ENCODE peak calls at places on chromosome 2, in four cellular contexts. H, E, P and Z are unnamed samples.

GRCh38 chr2:122191331-122191730 is 435.9 kb downstream of the TSN start:
- DNase-seq in P (peak), H (peak), E (peak), Z (peak)

GRCh38 chr2:54052825-54053718 is 62.3 kb upstream of the ACYP2 start:
- DNase-seq in P (no peak), E (no peak), H (no peak), Z (no peak)

GRCh38 chr2:195587966-195588365 is 69.1 kb upstream of the SLC39A10 start:
- DNase-seq in H (no peak), E (no peak), P (no peak), Z (no peak)

GRCh38 chr2:12620759-12621158 is 96.0 kb upstream of the TRIB2 start:
- DNase-seq in H (no peak), E (no peak), P (no peak), Z (no peak)

GRCh38 chr2:53969285-53970094 is 1.3 kb downstream of the PSME4 start:
- DNase-seq in E (no peak), H (peak), P (peak), Z (peak)

GRCh38 chr2:235511187-235511661 is 17.4 kb downstream of the AGAP1 start:
- DNase-seq in H (no peak), E (no peak), P (peak), Z (peak)

GRCh38 chr2:144477943-144478283 is 42.0 kb downstream of the ZEB2 start:
- DNase-seq in H (no peak), E (no peak), P (no peak), Z (no peak)

GRCh38 chr2:37809525-37809924 is 115.6 kb upstream of the RMDN2 start:
- DNase-seq in H (no peak), P (peak), E (peak), Z (peak)

GRCh38 chr2:173982918-173983317 is 17.7 kb upstream of the SP3 start:
- DNase-seq in H (no peak), P (no peak), E (peak), Z (no peak)

GRCh38 chr2:167729911-167730310 is 517.5 kb downstream of the STK39 start:
- DNase-seq in H (no peak), P (no peak), E (no peak), Z (no peak)

GRCh38 chr2:236164201-236164982 is 3.8 kb downstream of the GBX2 start:
- DNase-seq in P (no peak), H (no peak), E (no peak), Z (no peak)

GRCh38 chr2:14524041-14524802 is 108.3 kb upstream of the LRATD1 start:
- DNase-seq in H (no peak), E (no peak), P (no peak), Z (no peak)

DNA sequence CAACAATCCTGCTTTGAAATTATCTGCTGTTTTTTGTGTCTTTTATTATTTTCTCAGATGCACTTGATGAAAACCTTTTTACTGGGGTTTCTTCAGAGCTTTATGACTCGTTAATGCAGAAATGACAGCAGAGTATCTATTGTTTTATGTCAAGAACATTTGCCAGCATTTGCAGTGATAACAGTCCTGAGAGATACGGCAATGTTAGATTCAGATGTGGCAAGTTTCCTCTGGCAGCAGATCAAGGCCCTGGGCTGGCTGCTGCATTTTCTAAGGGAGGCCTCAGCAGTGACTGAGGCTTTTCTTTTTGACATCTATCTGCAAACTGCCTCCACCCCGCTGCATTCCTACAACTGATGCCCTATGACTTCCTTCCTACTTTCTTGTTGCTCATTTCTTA is 40.2 kb downstream of the EFEMP1 start:
- DNase-seq in P (no peak), H (no peak), E (peak), Z (no peak)
- TF ChIP-seq POLR2A in P (no peak), H (no peak), E (no peak), Z (no peak)

GRCh38 chr2:85472265-85472664 is 53.8 kb downstream of the SH2D6 start:
- DNase-seq in H (no peak), E (no peak), P (no peak), Z (no peak)
- H3K4me3 ChIP-seq in H (no peak), E (no peak), P (no peak), Z (no peak)

GRCh38 chr2:20797096-20797495 is 25.8 kb downstream of the LDAH start:
- DNase-seq in E (no peak), P (no peak), H (no peak), Z (no peak)
- H3K27ac ChIP-seq in E (no peak), P (no peak), H (no peak), Z (no peak)

GRCh38 chr2:241507430-241508239 is 749 bp downstream of the STK25 start:
- DNase-seq in E (peak), P (no peak), H (peak), Z (peak)

GRCh38 chr2:241508240-241508509 is 209 bp downstream of the STK25 start:
- DNase-seq in H (peak), P (no peak), E (peak), Z (no peak)

GRCh38 chr2:241509408-241509784 is 1.0 kb upstream of the STK25 start:
- DNase-seq in P (no peak), E (no peak), H (no peak), Z (no peak)

GRCh38 chr2:241506793-241507429 is 1.5 kb downstream of the STK25 start:
- DNase-seq in P (no peak), H (no peak), E (no peak), Z (peak)

GRCh38 chr2:241508510-241509407 is at the start of gene STK25:
- DNase-seq in E (peak), P (peak), H (peak), Z (peak)
- TF ChIP-seq POLR2A in E (no peak), P (no peak), H (peak), Z (peak)

GRCh38 chr2:231133365-231134114 is 8.7 kb upstream of the HTR2B start:
- DNase-seq in H (no peak), E (no peak), P (no peak), Z (no peak)

GRCh38 chr2:231130657-231131056 is 5.8 kb upstream of the HTR2B start:
- DNase-seq in H (no peak), E (no peak), P (no peak), Z (no peak)

GRCh38 chr2:231134910-231135650 is 10.2 kb upstream of the HTR2B start:
- DNase-seq in E (no peak), H (no peak), P (no peak), Z (no peak)

GRCh38 chr2:231129216-231129615 is 4.4 kb upstream of the HTR2B start:
- DNase-seq in E (no peak), H (no peak), P (no peak), Z (no peak)

GRCh38 chr2:231132126-231132525 is 7.3 kb upstream of the HTR2B start:
- DNase-seq in P (no peak), H (no peak), E (no peak), Z (no peak)
- H3K4me3 ChIP-seq in P (no peak), H (no peak), E (no peak), Z (no peak)

GRCh38 chr2:127531133-127531709 is 4.3 kb upstream of the MYO7B start:
- DNase-seq in P (no peak), E (no peak), H (peak), Z (no peak)
- H3K27ac ChIP-seq in P (no peak), E (no peak), H (no peak), Z (no peak)

GRCh38 chr2:74199871-74200305 is 1.5 kb downstream of the MTHFD2 start:
- DNase-seq in E (no peak), H (no peak), P (no peak), Z (no peak)
- TF ChIP-seq POLR2A in E (no peak), H (no peak), P (no peak), Z (no peak)

GRCh38 chr2:177970670-177971454 is 101.7 kb downstream of the PDE11A start:
- DNase-seq in E (no peak), P (no peak), H (no peak), Z (no peak)
- H3K4me3 ChIP-seq in E (no peak), P (no peak), H (no peak), Z (no peak)

GRCh38 chr2:103169856-103170255 is 408.0 kb downstream of the TMEM182 start:
- DNase-seq in H (no peak), E (no peak), P (no peak), Z (no peak)
- H3K27ac ChIP-seq in H (no peak), E (no peak), P (no peak), Z (no peak)

GRCh38 chr2:239398536-239398935 is 2.3 kb downstream of the HDAC4 start:
- DNase-seq in E (peak), H (no peak), P (no peak), Z (no peak)

GRCh38 chr2:239399404-239399999 is 1.3 kb downstream of the HDAC4 start:
- DNase-seq in E (peak), H (peak), P (no peak), Z (peak)

GRCh38 chr2:239396881-239397681 is 3.7 kb downstream of the HDAC4 start:
- DNase-seq in E (peak), P (no peak), H (no peak), Z (peak)

GRCh38 chr2:239400000-239400831 is 604 bp downstream of the HDAC4 start:
- DNase-seq in H (peak), E (no peak), P (no peak), Z (no peak)

DNA sequence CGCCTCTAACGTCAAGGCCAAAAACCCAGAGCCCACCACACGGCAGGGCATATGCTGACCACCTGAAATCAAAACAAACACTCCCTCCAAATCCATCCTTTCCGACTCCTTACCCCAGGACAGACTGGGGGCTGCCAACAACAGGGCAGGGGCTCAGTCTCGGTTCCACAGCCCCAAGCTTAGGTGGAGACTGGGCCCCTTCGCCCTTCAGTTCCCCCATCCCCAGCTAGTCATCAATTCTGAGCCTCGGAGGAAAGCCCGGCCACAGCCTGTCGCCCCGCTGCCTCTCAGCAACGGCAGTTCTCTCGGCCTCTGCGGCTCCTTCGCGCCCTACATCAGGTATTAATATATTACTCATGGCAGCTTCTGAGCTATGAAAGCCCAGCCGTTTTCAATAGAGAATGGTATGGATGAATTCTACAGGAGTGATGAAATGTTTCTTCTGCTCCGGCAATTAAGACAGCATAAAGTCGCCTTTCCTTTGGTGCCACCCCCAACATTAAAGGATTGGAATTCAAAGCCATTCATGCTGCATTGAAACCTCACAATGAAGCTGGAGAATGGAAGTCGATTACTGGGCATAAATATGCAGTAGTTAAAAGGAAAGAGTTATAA is 2.9 kb downstream of the HDAC4 start:
- DNase-seq in E (no peak), P (no peak), H (no peak), Z (no peak)
- TF ChIP-seq POLR2A in E (no peak), P (no peak), H (no peak), Z (no peak)